ENCODE peak calls at places on chromosomes 4 and X, in eight cellular contexts. P is fibroblast of lung, O is lung, H is tibial nerve, I is IMR-90, A is OCI-LY7, J is tibial artery, C is adrenal gland. L is an unnamed sample. For H3K9me3, the result is how much of the 10 kb centered on the place peaks cover.

GRCh38 chr4:2318476-2318875 is 56.6 kb upstream of the MXD4 start:
- DNase-seq in P (no peak), O (peak), H (no peak), I (no peak), A (no peak), J (peak), C (no peak), L (no peak)

GRCh38 chrX:106707771-106708454 is 18.6 kb upstream of the RNF128 start:
- DNase-seq in P (peak), O (no peak), H (no peak), I (peak), A (no peak), J (no peak), C (peak), L (peak)

GRCh38 chrX:16268206-16268605 is 100.9 kb downstream of the MAGEB17 start:
- DNase-seq in P (no peak), O (no peak), H (no peak), I (no peak), A (no peak), J (no peak), C (no peak), L (no peak)

GRCh38 chr4:105346869-105347268 is 127.0 kb downstream of the PPA2 start:
- DNase-seq in P (no peak), O (no peak), H (no peak), I (no peak), A (no peak), J (no peak), C (no peak), L (no peak)

GRCh38 chr4:1639299-1639868 is 44.7 kb downstream of the FAM53A start:
- DNase-seq in P (no peak), O (no peak), H (no peak), I (no peak), A (no peak), J (no peak), C (no peak), L (no peak)

GRCh38 chrX:136086521-136086920 is 60.8 kb upstream of the FHL1 start:
- DNase-seq in P (peak), O (no peak), H (no peak), I (peak), A (no peak), J (no peak), C (no peak), L (no peak)

GRCh38 chr4:128549636-128550035 is 259.9 kb upstream of the JADE1 start:
- DNase-seq in P (no peak), O (no peak), H (no peak), I (no peak), A (no peak), J (no peak), C (no peak), L (no peak)

GRCh38 chr4:37535872-37536271 is 150.3 kb downstream of the RELL1 start:
- DNase-seq in P (no peak), O (no peak), H (no peak), I (no peak), A (no peak), J (no peak), C (no peak), L (no peak)

GRCh38 chr4:152448038-152448437 is 87.9 kb downstream of the FBXW7 start:
- DNase-seq in P (no peak), O (no peak), H (no peak), I (no peak), A (no peak), J (no peak), C (no peak), L (no peak)

GRCh38 chr4:105415281-105415744 is 58.5 kb downstream of the PPA2 start:
- DNase-seq in P (no peak), O (no peak), H (no peak), I (no peak), A (no peak), J (no peak), C (no peak), L (no peak)

GRCh38 chr4:15488658-15489470 is 19.2 kb downstream of the CC2D2A start:
- DNase-seq in P (peak), O (no peak), H (peak), I (peak), A (no peak), J (no peak), C (no peak), L (peak)

GRCh38 chr4:120736312-120736711 is 186.2 kb downstream of the PRDM5 start:
- DNase-seq in P (no peak), O (no peak), H (no peak), I (no peak), A (no peak), J (no peak), C (no peak), L (no peak)

GRCh38 chr4:140611854-140612253 is 43.1 kb upstream of the UCP1 start:
- DNase-seq in P (no peak), O (no peak), H (no peak), I (peak), A (no peak), J (no peak), C (no peak), L (no peak)

DNA sequence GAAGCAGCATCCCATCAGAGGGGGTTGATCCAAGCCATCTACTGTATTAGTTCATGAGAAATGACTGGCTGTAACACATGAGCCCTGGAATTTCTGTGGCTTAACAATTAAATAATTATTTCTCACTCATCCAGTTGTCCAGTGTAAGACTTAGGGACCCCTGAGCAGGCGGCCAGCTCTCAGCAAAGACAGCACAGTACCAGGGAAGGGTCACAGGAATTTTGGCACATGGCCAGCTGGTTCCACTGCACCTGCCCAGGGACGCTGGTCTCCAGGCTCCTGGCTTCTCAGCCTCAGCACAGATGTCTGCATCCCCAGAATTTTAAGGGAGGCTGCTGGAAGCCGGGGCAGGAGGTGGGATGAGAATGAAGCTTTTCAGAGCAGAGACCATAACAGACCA is 93.7 kb upstream of the DHRSX start:
- DNase-seq in P (no peak), O (no peak), H (no peak), I (no peak), A (no peak), J (peak), C (no peak), L (no peak)
- H3K9me3 ChIP-seq in P (under half), O (under half), H (under half), I (under half), A (under half), J (under half), C (under half), L (under half)

DNA sequence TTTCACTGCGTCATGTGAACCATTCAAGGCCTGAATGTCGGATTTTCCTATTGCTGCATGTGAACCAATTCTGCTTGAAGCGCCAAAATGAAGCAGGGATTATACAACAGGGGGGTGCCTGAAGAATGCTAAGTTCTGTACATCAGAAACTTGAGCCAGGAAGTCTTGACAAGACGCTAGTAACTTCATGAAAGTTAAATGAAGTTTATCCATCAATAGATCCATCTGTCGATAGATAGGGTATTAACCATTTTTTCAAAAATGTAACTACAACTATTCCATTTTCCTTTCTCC is 590 bp upstream of the NAF1 start:
- DNase-seq in P (peak), O (no peak), H (peak), I (peak), A (peak), J (no peak), C (no peak), L (no peak)
- H3K27ac ChIP-seq in P (peak), O (peak), H (peak), I (peak), A (no peak), J (peak), C (peak), L (peak)

GRCh38 chr4:114326358-114326757 is 272.2 kb upstream of the UGT8 start:
- DNase-seq in P (no peak), O (no peak), H (no peak), I (no peak), A (no peak), J (no peak), C (no peak), L (no peak)
- H3K9me3 ChIP-seq in P (under half), O (under half), H (under half), I (under half), A (under half), J (under half), C (under half), L (under half)

DNA sequence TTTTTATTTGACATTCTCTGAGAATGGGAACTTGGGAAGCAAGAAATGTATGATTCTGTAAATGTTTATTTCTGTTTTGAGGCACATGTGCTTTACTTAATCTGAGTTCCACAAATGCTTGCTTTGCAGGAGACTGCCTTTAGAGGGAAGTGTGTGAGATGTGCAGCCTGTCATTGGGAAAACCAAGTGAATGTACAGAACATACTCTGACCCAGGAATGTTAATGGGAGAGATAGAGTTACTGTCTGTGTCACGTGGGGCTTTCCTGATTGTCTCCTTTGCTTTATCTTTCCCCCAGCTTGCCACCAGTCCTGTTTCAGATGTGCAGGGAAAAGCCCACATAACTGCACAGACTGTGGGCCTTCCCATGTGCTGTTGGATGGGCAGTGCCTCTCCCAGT is 218.6 kb upstream of the ANXA3 start:
- DNase-seq in P (no peak), O (no peak), H (no peak), I (no peak), A (no peak), J (no peak), C (no peak), L (no peak)
- H3K27ac ChIP-seq in P (no peak), O (no peak), H (no peak), I (no peak), A (no peak), J (no peak), C (no peak), L (no peak)

GRCh38 chr4:33649015-33649414 is 2595.3 kb downstream of the ARAP2 start:
- DNase-seq in P (peak), O (no peak), H (no peak), I (peak), A (no peak), J (no peak), C (no peak), L (no peak)
- H3K9me3 ChIP-seq in P (under half), O (under half), H (under half), I (under half), A (under half), J (under half), C (under half), L (under half)

DNA sequence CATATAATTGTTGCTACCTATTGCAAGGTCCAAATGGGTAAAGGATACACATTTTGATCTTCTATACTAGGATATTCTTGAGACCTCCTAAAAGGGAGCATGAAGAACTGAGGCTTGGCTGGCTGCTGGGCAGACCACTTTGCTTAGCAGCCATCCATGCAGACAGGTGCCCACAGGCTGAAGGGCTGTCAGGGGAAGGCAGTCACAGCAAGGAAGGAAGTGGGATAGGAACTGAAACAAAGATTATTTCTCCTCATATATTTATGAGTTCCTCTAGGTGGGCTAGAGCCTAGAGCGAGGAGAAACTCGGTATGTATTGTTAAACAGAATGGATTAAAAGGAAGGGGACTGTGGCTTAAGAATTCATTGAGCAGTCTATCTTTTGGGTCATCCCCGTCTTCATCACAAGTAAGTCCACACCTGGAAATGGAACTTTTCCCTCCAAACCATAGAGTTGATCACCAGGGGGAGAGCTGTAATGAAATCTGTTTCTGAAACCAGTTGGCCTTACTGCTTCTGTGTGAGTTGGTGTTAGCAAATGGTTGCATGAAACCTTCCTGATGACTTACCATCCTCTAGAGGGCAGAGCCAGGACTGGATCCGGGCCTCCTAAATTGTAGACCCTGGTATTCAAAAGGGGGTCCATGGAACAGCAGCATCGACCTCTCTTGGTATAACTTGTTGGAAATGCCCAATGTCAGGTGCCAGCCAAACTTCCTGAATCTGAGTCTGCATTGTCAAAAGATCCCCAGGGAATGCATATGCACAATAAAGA is 42.3 kb downstream of the AFF2 start:
- DNase-seq in P (no peak), O (no peak), H (no peak), I (no peak), A (peak), J (no peak), C (no peak), L (no peak)
- H3K27ac ChIP-seq in P (no peak), O (no peak), H (no peak), I (no peak), A (peak), J (no peak), C (no peak), L (no peak)

GRCh38 chr4:13656569-13656988 is 29.1 kb upstream of the BOD1L1 start:
- DNase-seq in P (peak), O (peak), H (peak), I (peak), A (peak), J (no peak), C (peak), L (peak)

GRCh38 chr4:13653356-13653755 is 25.8 kb upstream of the BOD1L1 start:
- DNase-seq in P (no peak), O (no peak), H (no peak), I (no peak), A (no peak), J (no peak), C (no peak), L (no peak)

GRCh38 chr4:13654158-13654797 is 26.8 kb upstream of the BOD1L1 start:
- DNase-seq in P (peak), O (peak), H (peak), I (peak), A (peak), J (peak), C (peak), L (no peak)

GRCh38 chr4:13659341-13660070 is 32.0 kb upstream of the BOD1L1 start:
- DNase-seq in P (no peak), O (no peak), H (no peak), I (no peak), A (no peak), J (no peak), C (no peak), L (no peak)

GRCh38 chr4:13657016-13657415 is 29.5 kb upstream of the BOD1L1 start:
- DNase-seq in P (no peak), O (no peak), H (no peak), I (no peak), A (no peak), J (no peak), C (no peak), L (no peak)
- H3K9me3 ChIP-seq in P (under half), O (under half), H (under half), I (under half), A (under half), J (under half), C (under half), L (under half)